ENCODE peak calls at places on chromosomes 2 and 18, in ten cellular contexts. Q, W, U, X, N, D, G, Y, R and B are unnamed samples.

GRCh38 chr2:237581751-237582746 is 8.5 kb downstream of the RAB17 start:
- DNase-seq in G (peak; percentile 54), U (peak; percentile 73), Q (peak; percentile 48), X (peak; percentile 35), N (no peak), W (peak; percentile 78), D (no peak), Y (peak; percentile 93), R (peak; percentile 95), B (peak; percentile 64)

GRCh38 chr2:30566675-30567074 is 119.6 kb downstream of the LCLAT1 start:
- DNase-seq in G (no peak), W (no peak), Y (no peak), X (no peak), U (peak; percentile 34), Q (no peak), R (peak; percentile 5), N (no peak), D (no peak), B (no peak)

GRCh38 chr2:225282858-225283693 is 116.4 kb upstream of the NYAP2 start:
- DNase-seq in Y (peak; percentile 8), N (peak; percentile 3), G (no peak), Q (no peak), R (peak; percentile 7), U (peak; percentile 38), X (peak; percentile 8), D (peak; percentile 43), W (peak; percentile 23), B (peak; percentile 40)

GRCh38 chr2:225103737-225104141 is 61.5 kb upstream of the DOCK10 start:
- DNase-seq in R (peak; percentile 27), N (no peak), G (no peak), W (no peak), U (peak; percentile 76), Q (no peak), D (no peak), Y (no peak), X (no peak), B (no peak)

GRCh38 chr18:56721031-56721430 is 69.9 kb downstream of the WDR7 start:
- DNase-seq in W (no peak), R (peak; percentile 19), X (no peak), U (no peak), Q (no peak), Y (no peak), N (no peak), D (no peak), G (no peak), B (no peak)

GRCh38 chr2:173752152-173752551 is 213.0 kb downstream of the SP3 start:
- DNase-seq in Y (no peak), U (peak; percentile 39), R (peak; percentile 34), G (no peak), D (no peak), W (no peak), X (no peak), Q (no peak), N (no peak), B (no peak)

GRCh38 chr2:3827673-3828575 is 124.5 kb downstream of the DCDC2C start:
- DNase-seq in G (no peak), W (peak; percentile 16), U (peak; percentile 61), D (no peak), Y (peak; percentile 27), N (peak; percentile 60), R (peak; percentile 35), X (no peak), Q (no peak), B (peak; percentile 42)

GRCh38 chr2:221777119-221777518 is 205.0 kb upstream of the EPHA4 start:
- DNase-seq in N (no peak), R (no peak), G (no peak), Y (no peak), W (no peak), Q (no peak), X (no peak), U (no peak), D (no peak), B (no peak)

GRCh38 chr2:95019572-95019971 is 5.9 kb upstream of the MAL start:
- DNase-seq in N (no peak), D (no peak), Q (no peak), U (no peak), R (no peak), Y (no peak), X (no peak), G (no peak), W (no peak), B (no peak)

GRCh38 chr2:61636686-61637085 is 98.5 kb upstream of the XPO1 start:
- DNase-seq in U (no peak), R (no peak), Q (no peak), X (no peak), G (no peak), D (no peak), N (no peak), W (no peak), Y (no peak), B (no peak)

GRCh38 chr2:62611820-62612219 is 93.7 kb upstream of the EHBP1 start:
- DNase-seq in X (no peak), Q (no peak), W (no peak), D (no peak), U (peak; percentile 5), N (no peak), Y (no peak), R (no peak), G (no peak), B (no peak)

GRCh38 chr2:126495189-126495588 is 160.8 kb upstream of the GYPC start:
- DNase-seq in X (no peak), D (no peak), W (no peak), N (no peak), G (no peak), R (no peak), Q (no peak), Y (no peak), U (no peak), B (no peak)

GRCh38 chr2:1744151-1744445 is 217 bp downstream of the PXDN start:
- DNase-seq in N (no peak), G (no peak), R (no peak), U (no peak), D (no peak), Y (no peak), W (no peak), Q (no peak), X (peak; percentile 61), B (no peak)

GRCh38 chr2:174621323-174621722 is 23.7 kb upstream of the WIPF1 start:
- DNase-seq in Q (no peak), W (no peak), Y (no peak), G (no peak), U (no peak), D (no peak), N (no peak), X (no peak), R (no peak), B (no peak)

GRCh38 chr18:33951031-33951430 is 273.7 kb downstream of the NOL4 start:
- DNase-seq in D (no peak), G (no peak), X (no peak), N (no peak), W (no peak), U (no peak), R (no peak), Q (no peak), Y (no peak), B (no peak)

GRCh38 chr2:187139469-187139868 is 290.5 kb upstream of the ZSWIM2 start:
- DNase-seq in X (no peak), R (no peak), D (no peak), Y (no peak), U (no peak), G (no peak), N (no peak), Q (no peak), W (no peak), B (no peak)

GRCh38 chr18:7789853-7790552 is 222.9 kb downstream of the PTPRM start:
- DNase-seq in X (peak; percentile 58), N (peak; percentile 33), D (peak; percentile 40), U (peak; percentile 65), Y (peak; percentile 57), G (no peak), Q (no peak), W (peak; percentile 45), R (peak; percentile 67), B (peak; percentile 68)

GRCh38 chr2:67726416-67726815 is 329.3 kb downstream of the ETAA1 start:
- DNase-seq in R (no peak), Q (no peak), D (no peak), U (no peak), Y (no peak), X (no peak), N (no peak), W (no peak), G (no peak), B (no peak)

DNA sequence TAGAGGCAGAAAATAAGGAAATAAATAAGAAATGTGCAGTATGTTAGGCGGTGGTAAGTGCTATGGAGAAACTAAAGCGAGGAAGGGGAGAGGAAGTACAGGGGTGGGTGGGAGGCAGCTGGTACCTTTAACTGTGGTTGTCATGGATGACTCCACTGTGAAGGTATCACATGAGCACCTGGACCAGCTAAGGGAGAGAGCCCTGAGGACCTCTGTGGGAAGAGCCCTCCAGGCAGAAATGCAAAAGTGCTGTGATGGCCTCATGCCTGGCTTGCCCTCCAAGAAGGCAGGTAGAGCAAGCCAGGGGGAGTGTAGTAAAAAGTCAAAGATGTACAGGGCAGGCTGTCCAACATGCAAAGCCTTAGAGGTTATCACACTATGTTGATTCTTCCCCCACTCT is 17.9 kb downstream of the LYPD6 start:
- DNase-seq in N (no peak), Y (no peak), G (no peak), D (no peak), W (no peak), U (no peak), X (no peak), R (no peak), Q (no peak), B (no peak)
- H3K27ac ChIP-seq in N (no peak overlapping the region), Y (no peak overlapping the region), G (no peak overlapping the region), D (no peak overlapping the region), W (no peak overlapping the region), U (no peak overlapping the region), X (no peak overlapping the region), R (no peak overlapping the region), Q (no peak overlapping the region), B (no peak overlapping the region)

GRCh38 chr2:55923978-55924325 is 370 bp upstream of the EFEMP1 start:
- DNase-seq in Y (no peak), W (no peak), R (no peak), G (no peak), X (no peak), D (no peak), Q (no peak), N (no peak), U (no peak), B (no peak)
- H3K27ac ChIP-seq in Y (peak overlapping the region; percentile 83), W (no peak overlapping the region), R (no peak overlapping the region), G (no peak overlapping the region), X (no peak overlapping the region), D (no peak overlapping the region), Q (no peak overlapping the region), N (peak overlapping the region; percentile 85), U (no peak overlapping the region), B (no peak overlapping the region)

GRCh38 chr2:113231064-113231463 is 47.7 kb downstream of the PAX8 start:
- DNase-seq in D (no peak), U (no peak), Y (no peak), Q (no peak), N (no peak), R (no peak), G (no peak), X (no peak), W (no peak), B (no peak)
- H3K27ac ChIP-seq in D (no peak overlapping the region), U (no peak overlapping the region), Y (peak overlapping the region; percentile 10), Q (no peak overlapping the region), N (peak overlapping the region; percentile 91), R (peak overlapping the region; percentile 18), G (no peak overlapping the region), X (no peak overlapping the region), W (no peak overlapping the region), B (peak overlapping the region; percentile 21)

DNA sequence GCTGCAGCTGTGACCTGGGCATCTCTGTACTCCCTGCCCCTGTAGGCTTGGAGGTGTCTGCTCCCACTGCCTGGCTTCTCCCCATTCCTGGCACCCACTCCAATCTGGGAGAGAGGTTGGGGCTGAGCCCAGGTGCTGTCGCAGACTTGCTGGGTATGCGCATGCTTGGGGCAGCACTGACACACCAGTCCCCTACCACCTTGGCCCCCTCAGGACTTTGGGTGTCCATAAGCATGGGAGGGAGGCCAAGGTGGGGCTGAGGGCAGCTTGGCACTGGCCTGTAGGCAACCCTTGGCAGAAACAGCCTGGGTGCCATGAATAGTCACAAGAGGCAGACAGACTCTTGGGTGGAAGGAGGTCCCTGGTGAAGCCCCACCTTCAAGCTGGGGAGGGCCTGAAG is 136.8 kb downstream of the QPCT start:
- DNase-seq in N (no peak), Y (no peak), U (no peak), Q (no peak), R (no peak), G (no peak), D (no peak), W (no peak), X (no peak), B (no peak)
- H3K27ac ChIP-seq in N (no peak overlapping the region), Y (no peak overlapping the region), U (no peak overlapping the region), Q (no peak overlapping the region), R (no peak overlapping the region), G (no peak overlapping the region), D (no peak overlapping the region), W (no peak overlapping the region), X (no peak overlapping the region), B (no peak overlapping the region)